ENCODE peak calls at places on chromosome 6, in seven cellular contexts. P is adrenal gland, J is dorsolateral prefrontal cortex, Z is kidney, F is WTC11, R is stomach, W is tibial nerve. B is an unnamed sample.

GRCh38 chr6:9225441-9225871 is 790.1 kb upstream of the SLC35B3 start:
- DNase-seq in P (no peak), J (no peak), Z (no peak), F (no peak), R (no peak), W (no peak), B (no peak)

GRCh38 chr6:30882764-30883475 is 1.4 kb upstream of the DDR1 start:
- DNase-seq in P (peak), J (no peak), Z (peak), F (peak), R (peak), W (no peak), B (peak)

GRCh38 chr6:144134176-144134575 is 16.1 kb upstream of the STX11 start:
- DNase-seq in P (no peak), J (no peak), Z (no peak), F (no peak), R (no peak), W (no peak), B (no peak)

GRCh38 chr6:1296542-1296941 is 15.4 kb upstream of the FOXQ1 start:
- DNase-seq in P (no peak), J (no peak), Z (no peak), F (no peak), R (no peak), W (no peak), B (no peak)

GRCh38 chr6:6659600-6660327 is 71.2 kb downstream of the LY86 start:
- DNase-seq in P (no peak), J (no peak), Z (no peak), F (no peak), R (no peak), W (no peak), B (no peak)

GRCh38 chr6:27809939-27810767 is 102.0 kb downstream of the OR2B2 start:
- DNase-seq in P (peak), J (peak), Z (peak), F (peak), R (peak), W (no peak), B (peak)

GRCh38 chr6:67016921-67017460 is 1310.0 kb upstream of the EYS start:
- DNase-seq in P (no peak), J (no peak), Z (no peak), F (no peak), R (no peak), W (no peak), B (no peak)

GRCh38 chr6:13120483-13121482 is 207.6 kb downstream of the TBC1D7 start:
- DNase-seq in P (no peak), J (no peak), Z (no peak), F (peak), R (no peak), W (no peak), B (no peak)

GRCh38 chr6:33050013-33050800 is 23.2 kb downstream of the HLA-DPA1 start:
- DNase-seq in P (no peak), J (no peak), Z (no peak), F (no peak), R (no peak), W (no peak), B (no peak)

GRCh38 chr6:140487586-140487985 is 1113.1 kb upstream of the CITED2 start:
- DNase-seq in P (no peak), J (no peak), Z (no peak), F (no peak), R (no peak), W (no peak), B (no peak)

GRCh38 chr6:27295301-27296079 is 16.6 kb downstream of the POM121L2 start:
- DNase-seq in P (no peak), J (no peak), Z (no peak), F (peak), R (no peak), W (no peak), B (peak)

GRCh38 chr6:72132851-72133250 is 246.5 kb downstream of the RIMS1 start:
- DNase-seq in P (no peak), J (no peak), Z (no peak), F (no peak), R (no peak), W (no peak), B (no peak)

GRCh38 chr6:14108571-14109410 is 8.8 kb upstream of the CD83 start:
- DNase-seq in P (no peak), J (no peak), Z (no peak), F (no peak), R (peak), W (no peak), B (no peak)

GRCh38 chr6:132236744-132237143 is 164.5 kb downstream of the MOXD1 start:
- DNase-seq in P (no peak), J (no peak), Z (no peak), F (peak), R (no peak), W (no peak), B (no peak)

GRCh38 chr6:46113370-46113769 is 16.4 kb upstream of the ENPP4 start:
- DNase-seq in P (no peak), J (no peak), Z (no peak), F (peak), R (no peak), W (no peak), B (no peak)

GRCh38 chr6:19478992-19479391 is 358.2 kb upstream of the ID4 start:
- DNase-seq in P (no peak), J (no peak), Z (no peak), F (no peak), R (no peak), W (no peak), B (no peak)

GRCh38 chr6:52207066-52207465 is 20.9 kb downstream of the IL17A start:
- DNase-seq in P (no peak), J (no peak), Z (no peak), F (no peak), R (no peak), W (no peak), B (no peak)

GRCh38 chr6:121491576-121491975 is 56.1 kb downstream of the GJA1 start:
- DNase-seq in P (no peak), J (no peak), Z (no peak), F (no peak), R (no peak), W (no peak), B (no peak)

GRCh38 chr6:149190228-149190831 is 127.2 kb upstream of the TAB2 start:
- DNase-seq in P (peak), J (no peak), Z (peak), F (peak), R (peak), W (peak), B (no peak)
- TF ChIP-seq CTCF in P (no peak), J (no peak), Z (peak), F (peak), R (no peak), W (no peak), B (no peak)

DNA sequence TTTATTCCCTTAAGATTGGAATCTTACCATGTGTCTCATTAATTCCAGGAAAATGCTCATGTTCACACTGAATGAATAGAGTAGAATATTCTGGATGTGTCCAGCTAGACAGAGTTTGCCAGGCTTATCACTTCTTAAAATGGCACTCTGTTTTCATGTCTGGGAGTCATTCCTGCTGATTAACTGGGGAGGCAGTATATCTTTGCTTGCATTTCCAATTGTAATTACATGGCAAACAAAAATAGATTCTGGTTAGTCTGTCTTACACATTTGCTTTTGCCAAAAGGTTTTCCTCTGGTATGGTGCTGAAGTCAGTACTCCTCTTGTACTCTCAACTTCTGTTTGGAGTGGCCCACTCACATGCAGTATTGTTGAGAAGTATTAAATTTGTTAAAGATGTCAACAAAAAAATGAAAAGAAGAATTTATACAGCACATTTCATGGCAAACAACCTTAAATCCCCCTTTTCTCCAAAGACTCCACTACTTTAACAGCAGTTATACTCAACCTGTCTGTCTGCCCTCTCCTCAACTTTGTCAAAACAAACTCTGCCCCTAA is 70.2 kb downstream of the TENT5A start:
- DNase-seq in P (no peak), J (no peak), Z (no peak), F (no peak), R (no peak), W (no peak), B (no peak)
- TF ChIP-seq CTCF in P (no peak), J (no peak), Z (no peak), F (no peak), R (no peak), W (no peak), B (no peak)

GRCh38 chr6:2718334-2719052 is 32.2 kb downstream of the MYLK4 start:
- DNase-seq in P (no peak), J (no peak), Z (no peak), F (no peak), R (no peak), W (no peak), B (no peak)
- TF ChIP-seq CTCF in P (no peak), J (no peak), Z (no peak), F (no peak), R (no peak), W (no peak), B (no peak)

DNA sequence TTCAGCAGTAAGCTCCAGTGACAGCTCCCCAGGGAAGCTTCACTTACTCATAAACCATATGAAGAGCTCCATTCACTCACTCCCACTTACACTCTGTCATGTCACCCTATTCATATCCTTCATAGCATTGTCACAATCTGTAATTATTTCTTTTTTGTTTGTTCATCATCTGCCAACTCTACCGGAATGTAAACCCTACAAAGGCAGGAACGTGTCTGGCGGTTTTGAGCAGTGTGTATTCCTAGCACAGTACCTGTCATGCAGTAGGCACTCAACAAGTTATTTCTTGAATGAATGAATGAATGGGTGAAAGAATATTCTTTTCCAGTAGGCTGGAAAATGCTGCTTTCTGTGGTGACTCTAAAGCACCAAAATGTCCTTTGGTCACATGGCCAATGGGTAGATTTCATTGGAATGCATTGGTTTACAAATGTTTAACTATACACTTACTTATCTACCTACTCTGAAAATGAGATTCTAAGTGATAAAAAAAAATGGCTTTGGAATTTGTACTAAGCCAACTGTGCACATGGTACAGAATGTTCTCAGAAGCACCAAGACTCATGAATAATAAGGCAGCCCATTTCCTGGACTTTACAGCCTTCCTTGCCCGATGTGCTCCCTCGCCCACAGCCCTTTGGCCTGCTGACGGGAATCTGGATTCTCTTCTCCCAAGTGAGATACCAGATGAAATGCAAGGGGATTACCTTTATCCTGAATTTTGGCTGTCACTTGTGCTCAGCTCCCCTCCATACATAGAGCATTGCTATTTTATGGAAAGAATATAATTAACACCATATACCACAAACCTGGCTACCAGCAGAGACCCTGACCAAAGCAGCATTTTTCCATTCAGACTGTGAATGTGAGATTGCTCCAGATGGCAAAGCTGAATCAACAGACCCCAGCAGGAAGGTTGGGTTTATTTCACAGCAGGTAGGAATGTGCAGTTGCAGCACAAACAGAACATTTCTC is 273.3 kb downstream of the ALDH8A1 start:
- DNase-seq in P (no peak), J (no peak), Z (peak), F (no peak), R (peak), W (no peak), B (no peak)
- TF ChIP-seq CTCF in P (no peak), J (no peak), Z (peak), F (no peak), R (no peak), W (no peak), B (no peak)

GRCh38 chr6:138815797-138816528 is 20.1 kb downstream of the ECT2L start:
- DNase-seq in P (no peak), J (no peak), Z (no peak), F (no peak), R (no peak), W (no peak), B (no peak)
- TF ChIP-seq CTCF in P (peak), J (peak), Z (peak), F (peak), R (no peak), W (peak), B (peak)

GRCh38 chr6:116615937-116616756 is at the start of gene RSPH4A:
- DNase-seq in P (peak), J (peak), Z (peak), F (peak), R (peak), W (peak), B (peak)
- TF ChIP-seq CTCF in P (no peak), J (peak), Z (peak), F (no peak), R (no peak), W (no peak), B (no peak)

GRCh38 chr6:37180075-37180474 is 10.1 kb downstream of the PIM1 start:
- DNase-seq in P (no peak), J (no peak), Z (no peak), F (no peak), R (no peak), W (no peak), B (no peak)

GRCh38 chr6:37177083-37177949 is 7.4 kb downstream of the PIM1 start:
- DNase-seq in P (no peak), J (no peak), Z (no peak), F (no peak), R (no peak), W (no peak), B (no peak)

GRCh38 chr6:37175332-37176267 is 5.6 kb downstream of the PIM1 start:
- DNase-seq in P (no peak), J (no peak), Z (no peak), F (no peak), R (no peak), W (no peak), B (no peak)

GRCh38 chr6:37176268-37177082 is 6.5 kb downstream of the PIM1 start:
- DNase-seq in P (no peak), J (no peak), Z (no peak), F (no peak), R (no peak), W (no peak), B (no peak)

GRCh38 chr6:37177950-37178517 is 8.1 kb downstream of the PIM1 start:
- DNase-seq in P (no peak), J (no peak), Z (no peak), F (no peak), R (no peak), W (no peak), B (no peak)
- TF ChIP-seq CTCF in P (no peak), J (no peak), Z (no peak), F (no peak), R (no peak), W (no peak), B (no peak)

GRCh38 chr6:136334853-136335252 is 45.2 kb upstream of the BCLAF1 start:
- DNase-seq in P (no peak), J (no peak), Z (no peak), F (peak), R (no peak), W (no peak), B (peak)
- TF ChIP-seq CTCF in P (no peak), J (no peak), Z (no peak), F (no peak), R (no peak), W (no peak), B (peak)

DNA sequence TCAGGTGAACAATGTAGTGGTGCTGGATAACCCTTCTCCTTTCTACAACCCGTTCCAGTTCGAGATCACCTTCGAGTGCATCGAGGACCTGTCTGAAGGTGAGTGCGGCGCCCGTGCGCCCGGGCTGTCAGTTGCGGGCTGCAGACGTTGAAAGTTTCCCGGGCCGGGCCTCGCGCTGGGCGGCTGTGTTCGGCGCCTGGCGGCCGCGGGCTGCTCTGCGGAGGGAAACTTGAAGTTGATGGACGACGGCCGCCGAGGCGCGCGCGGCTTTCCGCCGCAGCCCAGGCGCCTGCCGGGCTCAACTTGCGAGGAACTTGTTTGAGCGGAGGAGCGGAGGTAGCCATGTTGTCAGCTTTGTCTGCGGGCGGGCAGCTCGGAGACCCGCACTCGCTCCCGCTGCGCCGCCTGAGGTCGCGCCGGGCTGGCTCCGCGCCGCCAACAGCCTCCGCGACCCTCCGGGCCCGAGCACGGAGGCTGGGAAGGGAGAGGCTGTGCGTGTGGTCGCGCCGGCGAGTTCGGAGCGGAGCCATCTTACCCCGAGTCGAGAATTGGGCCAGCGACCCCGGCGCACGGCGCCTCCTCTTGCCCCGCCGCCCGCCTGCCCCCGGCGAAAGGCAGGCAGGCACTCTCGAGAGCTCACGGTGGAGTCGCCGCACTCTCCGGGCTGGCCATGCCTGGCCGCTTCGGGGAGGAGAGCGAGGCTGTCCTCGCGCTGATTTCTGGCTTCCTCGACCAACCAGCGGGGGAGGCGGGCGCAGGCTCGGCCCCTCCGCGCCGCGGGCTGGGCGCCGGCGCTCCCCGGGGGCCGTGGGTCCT is 681 bp downstream of the ASF1A start:
- DNase-seq in P (peak), J (no peak), Z (peak), F (peak), R (peak), W (peak), B (peak)
- TF ChIP-seq CTCF in P (peak), J (no peak), Z (no peak), F (no peak), R (no peak), W (no peak), B (no peak)

GRCh38 chr6:3035397-3035796 is 32.9 kb upstream of the RIPK1 start:
- DNase-seq in P (no peak), J (no peak), Z (no peak), F (no peak), R (no peak), W (no peak), B (no peak)

GRCh38 chr6:3033652-3034051 is 34.0 kb downstream of the NQO2 start:
- DNase-seq in P (no peak), J (no peak), Z (no peak), F (no peak), R (no peak), W (no peak), B (no peak)

GRCh38 chr6:3037578-3038365 is 30.5 kb upstream of the RIPK1 start:
- DNase-seq in P (no peak), J (no peak), Z (no peak), F (no peak), R (no peak), W (no peak), B (no peak)

GRCh38 chr6:3039384-3039783 is 28.9 kb upstream of the RIPK1 start:
- DNase-seq in P (no peak), J (no peak), Z (no peak), F (no peak), R (no peak), W (no peak), B (no peak)

DNA sequence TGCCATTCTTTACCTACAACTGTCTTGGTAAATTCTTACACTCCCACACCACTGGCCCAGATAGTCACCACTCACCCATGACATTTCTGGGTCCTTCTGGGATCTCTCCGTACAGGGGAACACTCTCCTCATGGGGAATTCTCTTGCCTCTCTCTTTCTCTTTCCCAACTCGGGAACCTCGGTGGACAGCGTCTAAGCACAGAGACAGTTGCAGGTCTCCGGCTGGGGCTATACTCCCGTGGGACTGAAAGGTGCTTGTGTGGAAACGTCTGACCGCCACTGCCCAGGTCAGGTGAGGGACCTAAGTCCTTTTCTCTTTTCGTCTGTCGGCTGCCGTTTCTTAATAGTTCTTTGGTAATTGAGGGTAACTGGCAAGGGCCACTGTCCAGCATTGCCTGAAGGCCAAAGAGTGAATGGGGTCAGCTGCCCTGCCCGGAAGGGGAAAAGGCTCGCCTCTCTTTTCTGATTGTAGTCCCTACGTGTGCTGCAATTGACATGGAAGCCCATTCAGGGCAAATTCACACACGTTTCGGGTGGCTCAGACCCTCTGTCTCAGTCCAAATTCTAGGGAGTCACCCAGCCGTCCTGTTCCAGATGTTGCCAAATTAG is 31.3 kb upstream of the RIPK1 start:
- DNase-seq in P (no peak), J (no peak), Z (no peak), F (no peak), R (no peak), W (no peak), B (no peak)
- TF ChIP-seq CTCF in P (no peak), J (no peak), Z (no peak), F (no peak), R (no peak), W (no peak), B (no peak)

B was measured in nephron progenitor cell.